ENCODE peak calls at places on chromosomes 7 and 10, in eight cellular contexts. One of them, this sample, is unnamed.

GRCh38 chr10:3935933-3936359 is 150.9 kb upstream of the KLF6 start:
- DNase-seq in choroid plexus epithelial cell: peak
- DNase-seq in transverse colon: peak
- DNase-seq in cardiac muscle cell: no peak
- DNase-seq in AG09309: no peak
- DNase-seq in testis: no peak
- DNase-seq in CD8-positive, alpha-beta memory T cell: no peak
- DNase-seq in esophagus muscularis mucosa: no peak
- DNase-seq in this sample: no peak

GRCh38 chr7:114370177-114370576 is 44.4 kb upstream of the FOXP2 start:
- DNase-seq in esophagus muscularis mucosa: no peak
- DNase-seq in CD8-positive, alpha-beta memory T cell: no peak
- DNase-seq in cardiac muscle cell: no peak
- DNase-seq in testis: no peak
- DNase-seq in transverse colon: no peak
- DNase-seq in choroid plexus epithelial cell: no peak
- DNase-seq in AG09309: no peak
- DNase-seq in this sample: no peak

GRCh38 chr10:44860811-44861751 is 50.1 kb upstream of the TMEM72 start:
- DNase-seq in transverse colon: no peak
- DNase-seq in cardiac muscle cell: no peak
- DNase-seq in esophagus muscularis mucosa: no peak
- DNase-seq in CD8-positive, alpha-beta memory T cell: no peak
- DNase-seq in AG09309: peak
- DNase-seq in testis: no peak
- DNase-seq in choroid plexus epithelial cell: peak
- DNase-seq in this sample: peak

GRCh38 chr10:11143240-11143639 is 125.6 kb downstream of the CELF2 start:
- DNase-seq in AG09309: no peak
- DNase-seq in esophagus muscularis mucosa: no peak
- DNase-seq in CD8-positive, alpha-beta memory T cell: no peak
- DNase-seq in transverse colon: no peak
- DNase-seq in choroid plexus epithelial cell: no peak
- DNase-seq in testis: no peak
- DNase-seq in cardiac muscle cell: no peak
- DNase-seq in this sample: no peak

GRCh38 chr7:111486472-111487142 is 75.7 kb downstream of the IMMP2L start:
- DNase-seq in transverse colon: no peak
- DNase-seq in CD8-positive, alpha-beta memory T cell: no peak
- DNase-seq in esophagus muscularis mucosa: no peak
- DNase-seq in AG09309: peak
- DNase-seq in choroid plexus epithelial cell: peak
- DNase-seq in cardiac muscle cell: peak
- DNase-seq in testis: peak
- DNase-seq in this sample: no peak

GRCh38 chr10:70557876-70558275 is 44.7 kb downstream of the PRF1 start:
- DNase-seq in AG09309: no peak
- DNase-seq in CD8-positive, alpha-beta memory T cell: no peak
- DNase-seq in cardiac muscle cell: no peak
- DNase-seq in transverse colon: no peak
- DNase-seq in choroid plexus epithelial cell: no peak
- DNase-seq in esophagus muscularis mucosa: no peak
- DNase-seq in testis: no peak
- DNase-seq in this sample: peak

GRCh38 chr7:82674319-82674718 is 230.7 kb upstream of the CACNA2D1 start:
- DNase-seq in testis: no peak
- DNase-seq in esophagus muscularis mucosa: no peak
- DNase-seq in AG09309: no peak
- DNase-seq in transverse colon: no peak
- DNase-seq in CD8-positive, alpha-beta memory T cell: no peak
- DNase-seq in cardiac muscle cell: no peak
- DNase-seq in choroid plexus epithelial cell: peak
- DNase-seq in this sample: no peak

GRCh38 chr10:118310822-118311221 is 31.3 kb downstream of the FAM204A start:
- DNase-seq in transverse colon: no peak
- DNase-seq in AG09309: no peak
- DNase-seq in cardiac muscle cell: no peak
- DNase-seq in CD8-positive, alpha-beta memory T cell: no peak
- DNase-seq in esophagus muscularis mucosa: no peak
- DNase-seq in testis: no peak
- DNase-seq in choroid plexus epithelial cell: peak
- DNase-seq in this sample: no peak

GRCh38 chr7:5477126-5477525 is 53.5 kb upstream of the TNRC18 start:
- DNase-seq in CD8-positive, alpha-beta memory T cell: no peak
- DNase-seq in choroid plexus epithelial cell: no peak
- DNase-seq in esophagus muscularis mucosa: no peak
- DNase-seq in AG09309: no peak
- DNase-seq in transverse colon: no peak
- DNase-seq in testis: no peak
- DNase-seq in cardiac muscle cell: no peak
- DNase-seq in this sample: no peak

GRCh38 chr7:155066417-155066950 is 3.6 kb upstream of the HTR5A start:
- DNase-seq in choroid plexus epithelial cell: peak
- DNase-seq in transverse colon: no peak
- DNase-seq in cardiac muscle cell: no peak
- DNase-seq in esophagus muscularis mucosa: no peak
- DNase-seq in AG09309: peak
- DNase-seq in CD8-positive, alpha-beta memory T cell: no peak
- DNase-seq in testis: no peak
- DNase-seq in this sample: no peak

GRCh38 chr10:70652761-70653657 is 19.3 kb upstream of the ADAMTS14 start:
- DNase-seq in choroid plexus epithelial cell: peak
- DNase-seq in CD8-positive, alpha-beta memory T cell: no peak
- DNase-seq in testis: peak
- DNase-seq in cardiac muscle cell: peak
- DNase-seq in AG09309: peak
- DNase-seq in transverse colon: no peak
- DNase-seq in esophagus muscularis mucosa: no peak
- DNase-seq in this sample: peak

GRCh38 chr7:74527842-74528241 is 74.1 kb downstream of the GTF2IRD1 start:
- DNase-seq in esophagus muscularis mucosa: no peak
- DNase-seq in cardiac muscle cell: no peak
- DNase-seq in transverse colon: peak
- DNase-seq in CD8-positive, alpha-beta memory T cell: no peak
- DNase-seq in choroid plexus epithelial cell: no peak
- DNase-seq in AG09309: no peak
- DNase-seq in testis: no peak
- DNase-seq in this sample: no peak

GRCh38 chr7:64465551-64465950 is 97.3 kb downstream of the ZNF680 start:
- DNase-seq in testis: no peak
- DNase-seq in CD8-positive, alpha-beta memory T cell: no peak
- DNase-seq in AG09309: no peak
- DNase-seq in esophagus muscularis mucosa: no peak
- DNase-seq in cardiac muscle cell: no peak
- DNase-seq in choroid plexus epithelial cell: no peak
- DNase-seq in transverse colon: no peak
- DNase-seq in this sample: no peak

GRCh38 chr10:3323865-3324498 is 151.4 kb upstream of the PITRM1 start:
- DNase-seq in cardiac muscle cell: no peak
- DNase-seq in AG09309: peak
- DNase-seq in testis: no peak
- DNase-seq in choroid plexus epithelial cell: no peak
- DNase-seq in transverse colon: no peak
- DNase-seq in esophagus muscularis mucosa: no peak
- DNase-seq in CD8-positive, alpha-beta memory T cell: no peak
- DNase-seq in this sample: no peak

DNA sequence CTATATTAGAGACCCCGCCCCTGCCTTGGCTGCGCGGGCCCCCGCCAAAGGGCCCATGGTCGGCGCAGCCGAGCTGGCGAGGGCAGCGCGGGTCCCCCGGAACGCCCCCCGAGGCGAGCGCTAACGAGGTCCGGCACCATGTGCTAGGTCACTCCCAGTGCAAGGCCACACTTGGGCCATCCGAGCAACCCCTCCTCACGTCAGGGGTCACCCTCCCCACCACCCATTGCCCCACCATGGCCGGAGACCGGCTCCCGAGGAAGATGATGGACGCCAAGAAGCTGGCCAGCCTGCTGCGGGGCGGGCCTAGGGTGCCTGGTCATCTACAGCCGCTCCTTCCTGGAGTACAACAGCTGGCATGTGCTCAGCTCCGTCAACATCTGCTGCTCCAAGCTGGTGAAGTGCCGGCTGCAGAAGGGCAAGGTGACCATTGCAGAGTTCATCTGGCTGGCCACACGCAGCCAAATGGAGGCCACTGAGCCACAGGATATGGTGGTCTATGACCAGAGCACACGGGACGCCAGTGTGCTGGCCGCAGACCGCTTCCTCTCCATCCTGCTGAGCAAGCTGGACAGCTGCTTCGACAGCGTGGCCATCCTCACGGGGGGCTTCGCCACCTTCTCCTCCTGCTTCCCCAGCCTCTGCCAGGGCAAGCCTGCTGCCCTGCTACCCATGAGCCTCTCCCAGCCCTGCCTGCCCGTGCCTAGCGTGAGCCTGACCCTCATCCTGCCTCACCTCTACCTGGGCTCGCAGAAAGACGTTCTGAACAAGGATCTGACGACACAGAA is 12.4 kb upstream of the SEC24C start:
- DNase-seq in AG09309: no peak
- DNase-seq in transverse colon: no peak
- DNase-seq in cardiac muscle cell: no peak
- DNase-seq in esophagus muscularis mucosa: no peak
- DNase-seq in CD8-positive, alpha-beta memory T cell: no peak
- DNase-seq in testis: no peak
- DNase-seq in choroid plexus epithelial cell: no peak
- DNase-seq in this sample: no peak
- H3K4me3 ChIP-seq in AG09309: no peak
- H3K4me3 ChIP-seq in transverse colon: no peak
- H3K4me3 ChIP-seq in cardiac muscle cell: peak
- H3K4me3 ChIP-seq in esophagus muscularis mucosa: peak
- H3K4me3 ChIP-seq in CD8-positive, alpha-beta memory T cell: no peak
- H3K4me3 ChIP-seq in testis: no peak
- H3K4me3 ChIP-seq in choroid plexus epithelial cell: no peak
- H3K4me3 ChIP-seq in this sample: peak

GRCh38 chr10:94997763-94998174 is 59.3 kb downstream of the CYP2C9 start:
- DNase-seq in CD8-positive, alpha-beta memory T cell: no peak
- DNase-seq in cardiac muscle cell: no peak
- DNase-seq in choroid plexus epithelial cell: no peak
- DNase-seq in testis: no peak
- DNase-seq in esophagus muscularis mucosa: no peak
- DNase-seq in AG09309: no peak
- DNase-seq in transverse colon: no peak
- DNase-seq in this sample: no peak
- H3K4me3 ChIP-seq in CD8-positive, alpha-beta memory T cell: no peak
- H3K4me3 ChIP-seq in cardiac muscle cell: no peak
- H3K4me3 ChIP-seq in choroid plexus epithelial cell: no peak
- H3K4me3 ChIP-seq in testis: no peak
- H3K4me3 ChIP-seq in esophagus muscularis mucosa: no peak
- H3K4me3 ChIP-seq in AG09309: no peak
- H3K4me3 ChIP-seq in transverse colon: no peak
- H3K4me3 ChIP-seq in this sample: no peak

GRCh38 chr10:125084191-125085186 is 75.9 kb downstream of the CTBP2 start:
- DNase-seq in AG09309: peak
- DNase-seq in esophagus muscularis mucosa: no peak
- DNase-seq in transverse colon: no peak
- DNase-seq in choroid plexus epithelial cell: peak
- DNase-seq in CD8-positive, alpha-beta memory T cell: no peak
- DNase-seq in cardiac muscle cell: no peak
- DNase-seq in testis: peak
- DNase-seq in this sample: peak
- H3K4me3 ChIP-seq in AG09309: no peak
- H3K4me3 ChIP-seq in esophagus muscularis mucosa: no peak
- H3K4me3 ChIP-seq in transverse colon: no peak
- H3K4me3 ChIP-seq in choroid plexus epithelial cell: no peak
- H3K4me3 ChIP-seq in CD8-positive, alpha-beta memory T cell: no peak
- H3K4me3 ChIP-seq in cardiac muscle cell: no peak
- H3K4me3 ChIP-seq in testis: no peak
- H3K4me3 ChIP-seq in this sample: no peak

DNA sequence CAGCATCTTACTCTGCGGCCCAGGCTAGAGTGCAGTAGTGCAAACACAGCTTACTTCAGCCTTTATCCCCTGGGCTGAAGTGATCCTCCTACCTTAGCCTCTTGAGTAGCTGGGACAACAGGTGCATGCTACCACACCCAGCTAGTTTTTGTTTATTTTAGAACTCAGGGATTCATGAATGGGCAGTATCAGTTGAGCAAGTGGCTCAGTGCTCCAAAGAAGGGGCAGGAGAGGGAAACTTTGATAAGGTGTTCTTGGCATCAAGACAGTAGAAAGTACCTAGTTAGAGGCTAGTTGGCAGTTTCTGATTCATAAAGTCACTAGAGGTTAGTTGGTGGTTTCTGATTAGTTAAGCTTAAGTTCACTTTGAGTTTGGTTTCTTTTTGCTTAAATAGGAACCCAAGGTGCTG is 18.4 kb downstream of the TRIM24 start:
- DNase-seq in choroid plexus epithelial cell: no peak
- DNase-seq in CD8-positive, alpha-beta memory T cell: no peak
- DNase-seq in cardiac muscle cell: no peak
- DNase-seq in esophagus muscularis mucosa: no peak
- DNase-seq in AG09309: no peak
- DNase-seq in testis: no peak
- DNase-seq in transverse colon: no peak
- DNase-seq in this sample: no peak
- H3K4me3 ChIP-seq in choroid plexus epithelial cell: no peak
- H3K4me3 ChIP-seq in CD8-positive, alpha-beta memory T cell: no peak
- H3K4me3 ChIP-seq in cardiac muscle cell: no peak
- H3K4me3 ChIP-seq in esophagus muscularis mucosa: no peak
- H3K4me3 ChIP-seq in AG09309: no peak
- H3K4me3 ChIP-seq in testis: no peak
- H3K4me3 ChIP-seq in transverse colon: no peak
- H3K4me3 ChIP-seq in this sample: no peak

GRCh38 chr7:37921876-37922275 is 1.4 kb downstream of the EPDR1 start:
- DNase-seq in AG09309: no peak
- DNase-seq in CD8-positive, alpha-beta memory T cell: no peak
- DNase-seq in cardiac muscle cell: no peak
- DNase-seq in choroid plexus epithelial cell: no peak
- DNase-seq in transverse colon: no peak
- DNase-seq in esophagus muscularis mucosa: no peak
- DNase-seq in testis: no peak
- DNase-seq in this sample: no peak
- H3K4me3 ChIP-seq in AG09309: no peak
- H3K4me3 ChIP-seq in CD8-positive, alpha-beta memory T cell: no peak
- H3K4me3 ChIP-seq in cardiac muscle cell: peak
- H3K4me3 ChIP-seq in choroid plexus epithelial cell: no peak
- H3K4me3 ChIP-seq in transverse colon: no peak
- H3K4me3 ChIP-seq in esophagus muscularis mucosa: peak
- H3K4me3 ChIP-seq in testis: no peak
- H3K4me3 ChIP-seq in this sample: peak

GRCh38 chr7:120991570-120991969 is 3.1 kb downstream of the CPED1 start:
- DNase-seq in AG09309: no peak
- DNase-seq in CD8-positive, alpha-beta memory T cell: no peak
- DNase-seq in testis: no peak
- DNase-seq in choroid plexus epithelial cell: peak
- DNase-seq in esophagus muscularis mucosa: no peak
- DNase-seq in transverse colon: no peak
- DNase-seq in cardiac muscle cell: no peak
- DNase-seq in this sample: no peak
- H3K4me3 ChIP-seq in AG09309: peak
- H3K4me3 ChIP-seq in CD8-positive, alpha-beta memory T cell: no peak
- H3K4me3 ChIP-seq in testis: no peak
- H3K4me3 ChIP-seq in choroid plexus epithelial cell: peak
- H3K4me3 ChIP-seq in esophagus muscularis mucosa: peak
- H3K4me3 ChIP-seq in transverse colon: no peak
- H3K4me3 ChIP-seq in cardiac muscle cell: no peak
- H3K4me3 ChIP-seq in this sample: peak